ENCODE peak calls at places on chromosomes 13 and 19, in eight cellular contexts. J, N, M, D, B, A, T and F are unnamed samples.

GRCh38 chr13:79196366-79196765 is 209.7 kb downstream of the RBM26 start:
- ATAC-seq in J (no peak), N (no peak), M (no peak), D (no peak), B (peak), A (no peak), T (peak), F (no peak)

GRCh38 chr19:30695171-30695875 is 323.1 kb downstream of the ZNF536 start:
- ATAC-seq in J (peak), N (peak), M (no peak), D (no peak), B (no peak), A (no peak), T (no peak), F (no peak)

GRCh38 chr13:73722120-73722519 is 412.1 kb downstream of the KLF12 start:
- ATAC-seq in J (peak), N (peak), M (no peak), D (no peak), B (peak), A (peak), T (peak), F (peak)

GRCh38 chr13:32902898-32903297 is 113.3 kb upstream of the KL start:
- ATAC-seq in J (peak), N (peak), M (peak), D (no peak), B (no peak), A (no peak), T (no peak), F (no peak)

GRCh38 chr13:111919826-111920225 is 147.1 kb upstream of the SOX1 start:
- ATAC-seq in J (peak), N (no peak), M (no peak), D (no peak), B (no peak), A (no peak), T (no peak), F (no peak)

GRCh38 chr13:112917731-112918130 is 51.3 kb upstream of the MCF2L start:
- ATAC-seq in J (no peak), N (no peak), M (no peak), D (no peak), B (no peak), A (no peak), T (no peak), F (no peak)

GRCh38 chr13:108495686-108496363 is 133.6 kb upstream of the MYO16 start:
- ATAC-seq in J (peak), N (no peak), M (no peak), D (no peak), B (no peak), A (peak), T (peak), F (no peak)

GRCh38 chr13:48746816-48747215 is 93.1 kb downstream of the CYSLTR2 start:
- ATAC-seq in J (no peak), N (no peak), M (peak), D (no peak), B (no peak), A (no peak), T (no peak), F (no peak)

GRCh38 chr19:5470264-5470671 is 15.1 kb downstream of the ZNRF4 start:
- ATAC-seq in J (no peak), N (peak), M (no peak), D (no peak), B (no peak), A (no peak), T (no peak), F (no peak)

GRCh38 chr19:45249261-45250033 is 1.6 kb upstream of the MARK4 start:
- ATAC-seq in J (no peak), N (no peak), M (no peak), D (no peak), B (no peak), A (no peak), T (no peak), F (no peak)

GRCh38 chr19:45514376-45515051 is 7.2 kb downstream of the VASP start:
- ATAC-seq in J (no peak), N (peak), M (peak), D (peak), B (peak), A (peak), T (peak), F (no peak)